ENCODE peak calls at places on chromosome 1, in nine cellular contexts. One of them, this sample, is unnamed.

GRCh38 chr1:155125946-155126493 is 1.7 kb upstream of the EFNA1 start:
- DNase-seq in HCT116: no peak
- DNase-seq in K562: no peak
- DNase-seq in SK-N-SH: no peak
- DNase-seq in Panc1: no peak
- DNase-seq in GM23338: peak; percentile 62
- DNase-seq in GM12878: no peak
- DNase-seq in HepG2: peak; percentile 88
- DNase-seq in A549: no peak
- DNase-seq in this sample: no peak

GRCh38 chr1:93338426-93338825 is 7.3 kb upstream of the DR1 start:
- DNase-seq in HCT116: peak; percentile 64
- DNase-seq in K562: no peak
- DNase-seq in SK-N-SH: no peak
- DNase-seq in Panc1: no peak
- DNase-seq in GM23338: no peak
- DNase-seq in GM12878: no peak
- DNase-seq in HepG2: no peak
- DNase-seq in A549: peak; percentile 28
- DNase-seq in this sample: no peak

GRCh38 chr1:204267191-204267601 is 53.4 kb upstream of the GOLT1A start:
- DNase-seq in HCT116: no peak
- DNase-seq in K562: no peak
- DNase-seq in SK-N-SH: no peak
- DNase-seq in Panc1: no peak
- DNase-seq in GM23338: no peak
- DNase-seq in GM12878: no peak
- DNase-seq in HepG2: no peak
- DNase-seq in A549: no peak
- DNase-seq in this sample: no peak

GRCh38 chr1:163163861-163164582 is 38.7 kb downstream of the RGS5 start:
- DNase-seq in HCT116: no peak
- DNase-seq in K562: no peak
- DNase-seq in SK-N-SH: no peak
- DNase-seq in Panc1: no peak
- DNase-seq in GM23338: no peak
- DNase-seq in GM12878: no peak
- DNase-seq in HepG2: no peak
- DNase-seq in A549: no peak
- DNase-seq in this sample: no peak

GRCh38 chr1:214604543-214604942 is 1.5 kb downstream of the CENPF start:
- DNase-seq in HCT116: no peak
- DNase-seq in K562: no peak
- DNase-seq in SK-N-SH: peak; percentile 29
- DNase-seq in Panc1: no peak
- DNase-seq in GM23338: no peak
- DNase-seq in GM12878: no peak
- DNase-seq in HepG2: peak; percentile 43
- DNase-seq in A549: no peak
- DNase-seq in this sample: no peak

GRCh38 chr1:44293761-44294315 is 61.2 kb downstream of the ERI3 start:
- DNase-seq in HCT116: no peak
- DNase-seq in K562: no peak
- DNase-seq in SK-N-SH: peak; percentile 51
- DNase-seq in Panc1: no peak
- DNase-seq in GM23338: no peak
- DNase-seq in GM12878: no peak
- DNase-seq in HepG2: no peak
- DNase-seq in A549: no peak
- DNase-seq in this sample: no peak

GRCh38 chr1:38444311-38444710 is 397.7 kb upstream of the POU3F1 start:
- DNase-seq in HCT116: no peak
- DNase-seq in K562: no peak
- DNase-seq in SK-N-SH: no peak
- DNase-seq in Panc1: no peak
- DNase-seq in GM23338: no peak
- DNase-seq in GM12878: no peak
- DNase-seq in HepG2: no peak
- DNase-seq in A549: no peak
- DNase-seq in this sample: no peak

GRCh38 chr1:15761729-15762128 is 3.1 kb downstream of the FBLIM1 start:
- DNase-seq in HCT116: no peak
- DNase-seq in K562: peak; percentile 58
- DNase-seq in SK-N-SH: peak; percentile 80
- DNase-seq in Panc1: no peak
- DNase-seq in GM23338: no peak
- DNase-seq in GM12878: no peak
- DNase-seq in HepG2: no peak
- DNase-seq in A549: no peak
- DNase-seq in this sample: no peak

GRCh38 chr1:11920239-11920903 is 5.9 kb downstream of the KIAA2013 start:
- DNase-seq in HCT116: no peak
- DNase-seq in K562: no peak
- DNase-seq in SK-N-SH: no peak
- DNase-seq in Panc1: no peak
- DNase-seq in GM23338: no peak
- DNase-seq in GM12878: no peak
- DNase-seq in HepG2: no peak
- DNase-seq in A549: no peak
- DNase-seq in this sample: no peak

DNA sequence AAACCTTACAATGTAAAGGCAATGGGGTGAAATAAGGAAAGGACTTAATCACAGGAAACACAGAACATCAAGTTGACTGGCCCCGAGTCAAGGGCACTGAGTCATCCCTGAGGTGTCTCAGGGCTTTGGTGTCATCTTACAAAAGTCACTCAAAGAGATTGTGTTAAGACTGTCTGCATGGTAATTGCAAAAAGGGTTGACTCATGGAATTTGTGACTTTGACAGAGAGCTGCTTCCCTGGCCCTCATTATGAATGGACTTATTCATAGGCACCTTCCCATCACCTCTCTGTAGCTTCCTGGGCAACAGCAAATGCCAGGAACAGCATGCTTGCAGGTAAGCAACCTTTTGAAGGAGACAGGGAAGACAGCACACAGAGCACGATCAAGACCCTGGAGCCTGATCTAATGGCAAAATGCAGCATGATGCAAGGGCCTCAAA is 17.2 kb downstream of the ZP4 start:
- DNase-seq in HCT116: no peak
- DNase-seq in K562: no peak
- DNase-seq in SK-N-SH: no peak
- DNase-seq in Panc1: peak; percentile 86
- DNase-seq in GM23338: peak; percentile 44
- DNase-seq in GM12878: no peak
- DNase-seq in HepG2: no peak
- DNase-seq in A549: peak; percentile 40
- DNase-seq in this sample: no peak
- TF ChIP-seq REST in HCT116: no peak
- TF ChIP-seq REST in K562: no peak
- TF ChIP-seq REST in SK-N-SH: no peak
- TF ChIP-seq REST in Panc1: no peak
- TF ChIP-seq REST in GM23338: no peak
- TF ChIP-seq REST in GM12878: no peak
- TF ChIP-seq REST in HepG2: no peak
- TF ChIP-seq REST in A549: no peak
- TF ChIP-seq REST in this sample: no peak

DNA sequence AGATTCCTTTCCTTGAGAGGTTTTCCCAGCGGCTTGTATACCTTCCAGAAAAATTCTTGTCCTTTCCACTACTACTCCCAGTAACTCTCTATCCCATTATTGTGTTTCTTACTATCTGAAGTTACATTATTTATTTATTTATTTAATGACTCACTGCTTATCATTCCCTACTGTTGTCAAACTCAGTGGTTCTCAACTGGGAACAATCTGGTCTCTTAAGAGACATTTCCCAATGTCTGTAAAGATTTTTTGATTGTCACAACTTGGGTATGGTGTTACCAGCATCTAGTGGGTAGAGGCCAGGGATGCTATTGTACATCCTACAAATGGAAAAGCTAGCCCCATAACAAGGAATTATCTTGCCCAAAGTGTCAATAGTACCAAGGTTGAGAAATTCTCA is 771.5 kb upstream of the ADGRL2 start:
- DNase-seq in HCT116: no peak
- DNase-seq in K562: no peak
- DNase-seq in SK-N-SH: no peak
- DNase-seq in Panc1: no peak
- DNase-seq in GM23338: no peak
- DNase-seq in GM12878: no peak
- DNase-seq in HepG2: no peak
- DNase-seq in A549: no peak
- DNase-seq in this sample: no peak
- TF ChIP-seq REST in HCT116: no peak
- TF ChIP-seq REST in K562: no peak
- TF ChIP-seq REST in SK-N-SH: no peak
- TF ChIP-seq REST in Panc1: no peak
- TF ChIP-seq REST in GM23338: no peak
- TF ChIP-seq REST in GM12878: no peak
- TF ChIP-seq REST in HepG2: no peak
- TF ChIP-seq REST in A549: no peak
- TF ChIP-seq REST in this sample: no peak

GRCh38 chr1:40258445-40258769 is 371 bp downstream of the ZMPSTE24 start:
- DNase-seq in HCT116: no peak
- DNase-seq in K562: peak; percentile 35
- DNase-seq in SK-N-SH: no peak
- DNase-seq in Panc1: no peak
- DNase-seq in GM23338: peak; percentile 49
- DNase-seq in GM12878: no peak
- DNase-seq in HepG2: peak; percentile 3
- DNase-seq in A549: no peak
- DNase-seq in this sample: no peak

GRCh38 chr1:40255231-40255630 is 2.8 kb upstream of the ZMPSTE24 start:
- DNase-seq in HCT116: no peak
- DNase-seq in K562: no peak
- DNase-seq in SK-N-SH: no peak
- DNase-seq in Panc1: no peak
- DNase-seq in GM23338: no peak
- DNase-seq in GM12878: no peak
- DNase-seq in HepG2: no peak
- DNase-seq in A549: no peak
- DNase-seq in this sample: no peak

GRCh38 chr1:40256401-40257084 is 1.5 kb upstream of the ZMPSTE24 start:
- DNase-seq in HCT116: no peak
- DNase-seq in K562: no peak
- DNase-seq in SK-N-SH: no peak
- DNase-seq in Panc1: no peak
- DNase-seq in GM23338: no peak
- DNase-seq in GM12878: no peak
- DNase-seq in HepG2: no peak
- DNase-seq in A549: no peak
- DNase-seq in this sample: no peak

GRCh38 chr1:40257688-40258444 is at the start of gene ZMPSTE24:
- DNase-seq in HCT116: peak; percentile 97
- DNase-seq in K562: peak; percentile 93
- DNase-seq in SK-N-SH: peak; percentile 88
- DNase-seq in Panc1: peak; percentile 86
- DNase-seq in GM23338: peak; percentile 98
- DNase-seq in GM12878: peak; percentile 87
- DNase-seq in HepG2: peak; percentile 95
- DNase-seq in A549: peak; percentile 66
- DNase-seq in this sample: peak; percentile 96

DNA sequence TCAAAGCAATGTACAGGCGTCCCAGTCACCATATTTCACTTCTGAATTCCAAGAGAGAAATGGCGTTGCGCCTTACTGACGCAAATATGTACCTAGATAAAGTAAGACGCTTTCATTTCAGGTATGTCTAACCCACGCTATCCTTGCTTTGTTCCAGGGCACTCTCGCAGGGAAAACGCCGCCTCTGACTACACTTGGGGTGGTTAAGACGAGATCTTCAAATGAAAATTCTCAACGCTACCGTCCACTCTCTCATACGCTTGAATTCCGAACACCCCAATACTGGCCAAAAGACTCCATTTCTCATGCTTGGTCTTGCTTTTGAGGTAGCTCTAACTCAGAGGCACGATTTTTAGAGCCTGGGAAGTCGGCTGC is 736 bp upstream of the ZMPSTE24 start:
- DNase-seq in HCT116: peak; percentile 16
- DNase-seq in K562: peak; percentile 24
- DNase-seq in SK-N-SH: no peak
- DNase-seq in Panc1: no peak
- DNase-seq in GM23338: peak; percentile 33
- DNase-seq in GM12878: no peak
- DNase-seq in HepG2: no peak
- DNase-seq in A549: no peak
- DNase-seq in this sample: no peak
- TF ChIP-seq REST in HCT116: no peak
- TF ChIP-seq REST in K562: no peak
- TF ChIP-seq REST in SK-N-SH: no peak
- TF ChIP-seq REST in Panc1: no peak
- TF ChIP-seq REST in GM23338: no peak
- TF ChIP-seq REST in GM12878: no peak
- TF ChIP-seq REST in HepG2: no peak
- TF ChIP-seq REST in A549: no peak
- TF ChIP-seq REST in this sample: no peak

GRCh38 chr1:118815909-118816308 is 172.2 kb downstream of the TBX15 start:
- DNase-seq in HCT116: no peak
- DNase-seq in K562: no peak
- DNase-seq in SK-N-SH: no peak
- DNase-seq in Panc1: no peak
- DNase-seq in GM23338: no peak
- DNase-seq in GM12878: no peak
- DNase-seq in HepG2: no peak
- DNase-seq in A549: no peak
- DNase-seq in this sample: no peak

GRCh38 chr1:118812555-118812954 is 175.6 kb downstream of the TBX15 start:
- DNase-seq in HCT116: no peak
- DNase-seq in K562: no peak
- DNase-seq in SK-N-SH: no peak
- DNase-seq in Panc1: no peak
- DNase-seq in GM23338: no peak
- DNase-seq in GM12878: no peak
- DNase-seq in HepG2: no peak
- DNase-seq in A549: no peak
- DNase-seq in this sample: no peak

GRCh38 chr1:118809586-118809985 is 178.6 kb downstream of the TBX15 start:
- DNase-seq in HCT116: no peak
- DNase-seq in K562: no peak
- DNase-seq in SK-N-SH: no peak
- DNase-seq in Panc1: no peak
- DNase-seq in GM23338: no peak
- DNase-seq in GM12878: no peak
- DNase-seq in HepG2: no peak
- DNase-seq in A549: no peak
- DNase-seq in this sample: no peak

GRCh38 chr1:118811156-118811555 is 177.0 kb downstream of the TBX15 start:
- DNase-seq in HCT116: no peak
- DNase-seq in K562: no peak
- DNase-seq in SK-N-SH: no peak
- DNase-seq in Panc1: no peak
- DNase-seq in GM23338: no peak
- DNase-seq in GM12878: no peak
- DNase-seq in HepG2: no peak
- DNase-seq in A549: no peak
- DNase-seq in this sample: no peak
- TF ChIP-seq REST in HCT116: no peak
- TF ChIP-seq REST in K562: no peak
- TF ChIP-seq REST in SK-N-SH: no peak
- TF ChIP-seq REST in Panc1: no peak
- TF ChIP-seq REST in GM23338: no peak
- TF ChIP-seq REST in GM12878: no peak
- TF ChIP-seq REST in HepG2: no peak
- TF ChIP-seq REST in A549: no peak
- TF ChIP-seq REST in this sample: no peak